ENCODE peak calls at places on chromosomes 12 and 14, in six cellular contexts. One of them, this sample, is unnamed. For H3K27me3 and H3K4me1, the result is how much of the 10 kb centered on the place peaks cover.

GRCh38 chr14:75615200-75615599 is 36.8 kb downstream of the FLVCR2 start:
- DNase-seq in naive thymus-derived CD4-positive, alpha-beta T cell: no peak
- DNase-seq in mesendoderm: no peak
- DNase-seq in hepatocyte: no peak
- DNase-seq in transverse colon: no peak
- DNase-seq in upper lobe of right lung: peak
- DNase-seq in this sample: no peak

GRCh38 chr14:56585461-56586084 is 6.0 kb downstream of the TMEM260 start:
- DNase-seq in hepatocyte: no peak
- DNase-seq in transverse colon: no peak
- DNase-seq in mesendoderm: no peak
- DNase-seq in upper lobe of right lung: no peak
- DNase-seq in naive thymus-derived CD4-positive, alpha-beta T cell: no peak
- DNase-seq in this sample: no peak

GRCh38 chr14:60233891-60234290 is 15.1 kb upstream of the PPM1A start:
- DNase-seq in naive thymus-derived CD4-positive, alpha-beta T cell: no peak
- DNase-seq in upper lobe of right lung: no peak
- DNase-seq in hepatocyte: no peak
- DNase-seq in transverse colon: no peak
- DNase-seq in mesendoderm: no peak
- DNase-seq in this sample: no peak

GRCh38 chr14:90060965-90061848 is 587 bp upstream of the KCNK13 start:
- DNase-seq in naive thymus-derived CD4-positive, alpha-beta T cell: no peak
- DNase-seq in hepatocyte: no peak
- DNase-seq in mesendoderm: peak
- DNase-seq in transverse colon: no peak
- DNase-seq in upper lobe of right lung: no peak
- DNase-seq in this sample: no peak

GRCh38 chr14:104972301-104973211 is 5.6 kb downstream of the AHNAK2 start:
- DNase-seq in transverse colon: peak
- DNase-seq in naive thymus-derived CD4-positive, alpha-beta T cell: no peak
- DNase-seq in hepatocyte: peak
- DNase-seq in upper lobe of right lung: peak
- DNase-seq in mesendoderm: no peak
- DNase-seq in this sample: peak

GRCh38 chr14:72515779-72516770 is 377.8 kb downstream of the DPF3 start:
- DNase-seq in mesendoderm: peak
- DNase-seq in transverse colon: no peak
- DNase-seq in naive thymus-derived CD4-positive, alpha-beta T cell: no peak
- DNase-seq in hepatocyte: no peak
- DNase-seq in upper lobe of right lung: no peak
- DNase-seq in this sample: no peak

GRCh38 chr14:99037777-99038176 is 234.2 kb downstream of the BCL11B start:
- DNase-seq in transverse colon: no peak
- DNase-seq in mesendoderm: peak
- DNase-seq in upper lobe of right lung: no peak
- DNase-seq in naive thymus-derived CD4-positive, alpha-beta T cell: no peak
- DNase-seq in hepatocyte: no peak
- DNase-seq in this sample: no peak

GRCh38 chr12:53193953-53194716 is 12.9 kb downstream of the ITGB7 start:
- DNase-seq in hepatocyte: no peak
- DNase-seq in mesendoderm: no peak
- DNase-seq in transverse colon: no peak
- DNase-seq in naive thymus-derived CD4-positive, alpha-beta T cell: no peak
- DNase-seq in upper lobe of right lung: no peak
- DNase-seq in this sample: no peak

GRCh38 chr12:31323466-31324115 is 2.4 kb downstream of the SINHCAF start:
- DNase-seq in upper lobe of right lung: peak
- DNase-seq in naive thymus-derived CD4-positive, alpha-beta T cell: no peak
- DNase-seq in hepatocyte: no peak
- DNase-seq in mesendoderm: peak
- DNase-seq in transverse colon: peak
- DNase-seq in this sample: peak

GRCh38 chr12:10221846-10222245 is 9.2 kb downstream of the GABARAPL1 start:
- DNase-seq in hepatocyte: no peak
- DNase-seq in transverse colon: no peak
- DNase-seq in mesendoderm: no peak
- DNase-seq in upper lobe of right lung: no peak
- DNase-seq in naive thymus-derived CD4-positive, alpha-beta T cell: no peak
- DNase-seq in this sample: no peak

GRCh38 chr12:107335802-107336570 is 242.6 kb upstream of the CRY1 start:
- DNase-seq in hepatocyte: no peak
- DNase-seq in transverse colon: no peak
- DNase-seq in naive thymus-derived CD4-positive, alpha-beta T cell: no peak
- DNase-seq in upper lobe of right lung: no peak
- DNase-seq in mesendoderm: no peak
- DNase-seq in this sample: no peak

GRCh38 chr12:13203028-13203922 is 6.7 kb downstream of the EMP1 start:
- DNase-seq in upper lobe of right lung: peak
- DNase-seq in transverse colon: peak
- DNase-seq in mesendoderm: peak
- DNase-seq in hepatocyte: no peak
- DNase-seq in naive thymus-derived CD4-positive, alpha-beta T cell: no peak
- DNase-seq in this sample: no peak

GRCh38 chr12:69988601-69989194 is 163.7 kb downstream of the MYRFL start:
- DNase-seq in hepatocyte: peak
- DNase-seq in naive thymus-derived CD4-positive, alpha-beta T cell: no peak
- DNase-seq in transverse colon: no peak
- DNase-seq in upper lobe of right lung: no peak
- DNase-seq in mesendoderm: no peak
- DNase-seq in this sample: peak

GRCh38 chr14:38137005-38137404 is 70.7 kb upstream of the SSTR1 start:
- DNase-seq in mesendoderm: no peak
- DNase-seq in transverse colon: no peak
- DNase-seq in hepatocyte: no peak
- DNase-seq in naive thymus-derived CD4-positive, alpha-beta T cell: no peak
- DNase-seq in upper lobe of right lung: no peak
- DNase-seq in this sample: no peak

GRCh38 chr14:79732911-79733310 is 478.4 kb downstream of the DIO2 start:
- DNase-seq in mesendoderm: no peak
- DNase-seq in transverse colon: no peak
- DNase-seq in upper lobe of right lung: no peak
- DNase-seq in naive thymus-derived CD4-positive, alpha-beta T cell: no peak
- DNase-seq in hepatocyte: no peak
- DNase-seq in this sample: no peak

GRCh38 chr12:57624441-57625220 is 8.4 kb downstream of the B4GALNT1 start:
- DNase-seq in hepatocyte: no peak
- DNase-seq in naive thymus-derived CD4-positive, alpha-beta T cell: no peak
- DNase-seq in upper lobe of right lung: no peak
- DNase-seq in mesendoderm: no peak
- DNase-seq in transverse colon: no peak
- DNase-seq in this sample: no peak

GRCh38 chr12:57623385-57623784 is 9.6 kb downstream of the B4GALNT1 start:
- DNase-seq in mesendoderm: no peak
- DNase-seq in naive thymus-derived CD4-positive, alpha-beta T cell: no peak
- DNase-seq in upper lobe of right lung: no peak
- DNase-seq in hepatocyte: no peak
- DNase-seq in transverse colon: no peak
- DNase-seq in this sample: no peak

GRCh38 chr12:57625261-57626032 is 7.6 kb downstream of the B4GALNT1 start:
- DNase-seq in upper lobe of right lung: no peak
- DNase-seq in naive thymus-derived CD4-positive, alpha-beta T cell: no peak
- DNase-seq in hepatocyte: no peak
- DNase-seq in mesendoderm: no peak
- DNase-seq in transverse colon: no peak
- DNase-seq in this sample: no peak

GRCh38 chr12:57622293-57623245 is 10.4 kb downstream of the B4GALNT1 start:
- DNase-seq in mesendoderm: no peak
- DNase-seq in naive thymus-derived CD4-positive, alpha-beta T cell: no peak
- DNase-seq in upper lobe of right lung: no peak
- DNase-seq in transverse colon: no peak
- DNase-seq in hepatocyte: no peak
- DNase-seq in this sample: no peak

DNA sequence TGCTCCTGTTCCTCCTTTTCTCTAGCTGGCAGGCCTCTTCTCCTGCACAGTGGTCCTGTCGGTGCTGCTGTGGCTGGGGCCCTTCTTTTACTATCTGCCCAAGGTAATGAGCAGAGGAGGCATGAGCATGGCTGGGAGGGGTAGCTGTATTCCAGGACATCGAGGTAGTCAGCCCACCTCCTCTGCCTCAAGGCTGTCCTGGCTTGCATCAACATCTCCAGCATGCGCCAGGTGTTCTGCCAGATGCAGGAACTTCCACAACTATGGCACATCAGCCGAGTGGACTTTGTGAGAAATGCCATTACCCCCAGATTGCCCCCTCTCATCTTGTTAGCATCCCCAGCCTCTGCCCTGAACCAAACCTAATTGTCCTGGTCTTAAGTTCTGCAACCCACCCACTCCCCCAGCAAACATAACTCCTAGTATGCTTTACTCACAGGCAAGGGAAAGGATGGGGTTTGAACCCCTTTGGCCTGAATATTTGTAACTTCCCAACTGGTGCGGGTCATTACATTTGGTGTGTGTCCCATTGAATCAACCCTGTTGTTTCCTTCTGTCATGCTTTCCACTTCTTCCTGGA is 9.1 kb downstream of the B4GALNT1 start:
- DNase-seq in hepatocyte: no peak
- DNase-seq in upper lobe of right lung: no peak
- DNase-seq in mesendoderm: no peak
- DNase-seq in transverse colon: no peak
- DNase-seq in naive thymus-derived CD4-positive, alpha-beta T cell: no peak
- DNase-seq in this sample: no peak
- H3K27me3 ChIP-seq in hepatocyte: half or more
- H3K27me3 ChIP-seq in upper lobe of right lung: half or more
- H3K27me3 ChIP-seq in mesendoderm: half or more
- H3K27me3 ChIP-seq in transverse colon: half or more
- H3K27me3 ChIP-seq in naive thymus-derived CD4-positive, alpha-beta T cell: under half
- H3K27me3 ChIP-seq in this sample: half or more

GRCh38 chr12:38132139-38132538 is 184.4 kb upstream of the ALG10B start:
- DNase-seq in hepatocyte: no peak
- DNase-seq in transverse colon: peak
- DNase-seq in mesendoderm: no peak
- DNase-seq in upper lobe of right lung: no peak
- DNase-seq in naive thymus-derived CD4-positive, alpha-beta T cell: no peak
- DNase-seq in this sample: no peak
- H3K4me1 ChIP-seq in hepatocyte: under half
- H3K4me1 ChIP-seq in transverse colon: under half
- H3K4me1 ChIP-seq in mesendoderm: under half
- H3K4me1 ChIP-seq in upper lobe of right lung: under half
- H3K4me1 ChIP-seq in naive thymus-derived CD4-positive, alpha-beta T cell: under half
- H3K4me1 ChIP-seq in this sample: under half

GRCh38 chr12:94286580-94287244 is 138.3 kb downstream of the PLXNC1 start:
- DNase-seq in hepatocyte: no peak
- DNase-seq in naive thymus-derived CD4-positive, alpha-beta T cell: no peak
- DNase-seq in mesendoderm: no peak
- DNase-seq in upper lobe of right lung: no peak
- DNase-seq in transverse colon: no peak
- DNase-seq in this sample: no peak

GRCh38 chr12:94290353-94290752 is 142.0 kb downstream of the PLXNC1 start:
- DNase-seq in upper lobe of right lung: no peak
- DNase-seq in naive thymus-derived CD4-positive, alpha-beta T cell: no peak
- DNase-seq in mesendoderm: peak
- DNase-seq in hepatocyte: no peak
- DNase-seq in transverse colon: no peak
- DNase-seq in this sample: no peak

GRCh38 chr12:94285954-94286579 is 137.7 kb downstream of the PLXNC1 start:
- DNase-seq in transverse colon: no peak
- DNase-seq in upper lobe of right lung: no peak
- DNase-seq in naive thymus-derived CD4-positive, alpha-beta T cell: no peak
- DNase-seq in mesendoderm: no peak
- DNase-seq in hepatocyte: no peak
- DNase-seq in this sample: no peak

GRCh38 chr12:94287245-94287628 is 138.9 kb downstream of the PLXNC1 start:
- DNase-seq in mesendoderm: no peak
- DNase-seq in hepatocyte: no peak
- DNase-seq in upper lobe of right lung: no peak
- DNase-seq in naive thymus-derived CD4-positive, alpha-beta T cell: no peak
- DNase-seq in transverse colon: no peak
- DNase-seq in this sample: peak

GRCh38 chr12:94289551-94290312 is 141.4 kb downstream of the PLXNC1 start:
- DNase-seq in mesendoderm: peak
- DNase-seq in transverse colon: no peak
- DNase-seq in upper lobe of right lung: no peak
- DNase-seq in naive thymus-derived CD4-positive, alpha-beta T cell: no peak
- DNase-seq in hepatocyte: no peak
- DNase-seq in this sample: no peak
- H3K27ac ChIP-seq in mesendoderm: no peak
- H3K27ac ChIP-seq in transverse colon: peak
- H3K27ac ChIP-seq in upper lobe of right lung: peak
- H3K27ac ChIP-seq in naive thymus-derived CD4-positive, alpha-beta T cell: no peak
- H3K27ac ChIP-seq in hepatocyte: no peak
- H3K27ac ChIP-seq in this sample: no peak

GRCh38 chr12:130716918-130717306 is 813 bp upstream of the RIMBP2 start:
- DNase-seq in upper lobe of right lung: no peak
- DNase-seq in mesendoderm: peak
- DNase-seq in naive thymus-derived CD4-positive, alpha-beta T cell: no peak
- DNase-seq in transverse colon: no peak
- DNase-seq in hepatocyte: no peak
- DNase-seq in this sample: no peak

GRCh38 chr12:130715150-130715995 is 726 bp downstream of the RIMBP2 start:
- DNase-seq in transverse colon: no peak
- DNase-seq in upper lobe of right lung: no peak
- DNase-seq in mesendoderm: peak
- DNase-seq in hepatocyte: peak
- DNase-seq in naive thymus-derived CD4-positive, alpha-beta T cell: no peak
- DNase-seq in this sample: no peak

GRCh38 chr12:130714591-130715149 is 1.4 kb downstream of the RIMBP2 start:
- DNase-seq in upper lobe of right lung: no peak
- DNase-seq in transverse colon: no peak
- DNase-seq in naive thymus-derived CD4-positive, alpha-beta T cell: no peak
- DNase-seq in mesendoderm: peak
- DNase-seq in hepatocyte: peak
- DNase-seq in this sample: no peak

GRCh38 chr12:130717752-130718151 is 1.7 kb upstream of the RIMBP2 start:
- DNase-seq in naive thymus-derived CD4-positive, alpha-beta T cell: no peak
- DNase-seq in mesendoderm: no peak
- DNase-seq in hepatocyte: no peak
- DNase-seq in transverse colon: no peak
- DNase-seq in upper lobe of right lung: no peak
- DNase-seq in this sample: no peak

DNA sequence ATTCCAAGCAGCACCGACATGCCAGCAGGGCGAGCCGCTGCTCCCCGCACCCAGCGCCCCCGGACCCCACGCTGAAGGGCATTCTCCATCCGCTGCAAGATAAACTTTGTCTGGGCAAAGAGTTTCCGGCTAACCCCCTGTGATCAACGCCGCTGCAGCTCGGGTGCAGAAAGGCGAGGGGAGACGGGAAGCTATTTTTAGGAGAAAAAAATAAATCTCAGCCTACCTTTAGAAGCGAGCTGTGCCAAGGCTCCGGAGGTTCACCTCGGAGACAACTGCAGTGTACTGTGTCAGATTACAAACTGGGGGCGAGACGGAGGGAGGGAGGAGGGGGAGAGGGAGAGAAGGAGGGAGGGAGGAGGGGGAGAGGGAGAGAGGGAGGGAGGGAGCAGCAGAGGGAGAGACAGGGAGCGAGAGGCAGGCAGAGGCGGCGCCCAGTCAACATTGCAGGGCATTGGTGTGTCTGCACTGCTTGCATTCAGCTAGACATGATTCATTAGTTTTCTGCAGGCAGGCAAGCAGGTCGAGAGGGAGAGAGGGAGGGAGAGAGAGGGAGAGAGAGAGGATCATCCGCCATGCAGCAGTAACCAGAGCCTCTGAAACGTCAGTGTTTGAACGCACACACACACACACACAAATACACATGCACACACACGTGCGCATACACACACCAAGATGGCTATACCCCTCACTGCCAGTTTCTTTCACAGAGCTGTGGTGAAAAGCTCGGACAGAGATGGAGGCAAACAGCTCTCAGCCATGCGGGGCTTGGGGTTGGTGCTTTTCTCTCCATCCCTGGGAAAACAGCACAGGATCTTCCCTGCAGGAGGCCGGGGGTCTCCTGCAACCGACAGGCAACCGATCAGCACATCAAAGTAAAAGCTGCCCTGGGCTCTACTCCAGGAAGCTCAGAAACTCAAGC is at the start of gene RIMBP2:
- DNase-seq in mesendoderm: peak
- DNase-seq in transverse colon: no peak
- DNase-seq in naive thymus-derived CD4-positive, alpha-beta T cell: no peak
- DNase-seq in upper lobe of right lung: no peak
- DNase-seq in hepatocyte: peak
- DNase-seq in this sample: no peak
- H3K27me3 ChIP-seq in mesendoderm: under half
- H3K27me3 ChIP-seq in transverse colon: half or more
- H3K27me3 ChIP-seq in naive thymus-derived CD4-positive, alpha-beta T cell: under half
- H3K27me3 ChIP-seq in upper lobe of right lung: under half
- H3K27me3 ChIP-seq in hepatocyte: under half
- H3K27me3 ChIP-seq in this sample: under half